ENCODE peak calls at places on chromosomes 4 and X, in eight cellular contexts. One of them, this sample, is unnamed. For H3K9me3, the result is how much of the 10 kb centered on the place peaks cover.

GRCh38 chr4:140439644-140440043 is 12.2 kb upstream of the CLGN start:
- DNase-seq in aorta: no peak
- DNase-seq in psoas muscle: no peak
- DNase-seq in stomach: no peak
- DNase-seq in adrenal gland: no peak
- DNase-seq in body of pancreas: no peak
- DNase-seq in CD8-positive, alpha-beta memory T cell: no peak
- DNase-seq in CD4-positive, CD25-positive, alpha-beta regulatory T cell: no peak
- DNase-seq in this sample: no peak

GRCh38 chr4:54063224-54063623 is 1.2 kb downstream of the CHIC2 start:
- DNase-seq in aorta: no peak
- DNase-seq in psoas muscle: no peak
- DNase-seq in stomach: no peak
- DNase-seq in adrenal gland: no peak
- DNase-seq in body of pancreas: no peak
- DNase-seq in CD8-positive, alpha-beta memory T cell: no peak
- DNase-seq in CD4-positive, CD25-positive, alpha-beta regulatory T cell: no peak
- DNase-seq in this sample: no peak

GRCh38 chr4:47187608-47188007 is 156.2 kb downstream of the GABRB1 start:
- DNase-seq in aorta: no peak
- DNase-seq in psoas muscle: no peak
- DNase-seq in stomach: no peak
- DNase-seq in adrenal gland: no peak
- DNase-seq in body of pancreas: no peak
- DNase-seq in CD8-positive, alpha-beta memory T cell: no peak
- DNase-seq in CD4-positive, CD25-positive, alpha-beta regulatory T cell: no peak
- DNase-seq in this sample: no peak

GRCh38 chr4:122412547-122412946 is 33.7 kb downstream of the ADAD1 start:
- DNase-seq in aorta: no peak
- DNase-seq in psoas muscle: no peak
- DNase-seq in stomach: no peak
- DNase-seq in adrenal gland: no peak
- DNase-seq in body of pancreas: no peak
- DNase-seq in CD8-positive, alpha-beta memory T cell: no peak
- DNase-seq in CD4-positive, CD25-positive, alpha-beta regulatory T cell: no peak
- DNase-seq in this sample: no peak

GRCh38 chr4:5341151-5341925 is 290.1 kb downstream of the STK32B start:
- DNase-seq in aorta: no peak
- DNase-seq in psoas muscle: no peak
- DNase-seq in stomach: no peak
- DNase-seq in adrenal gland: no peak
- DNase-seq in body of pancreas: no peak
- DNase-seq in CD8-positive, alpha-beta memory T cell: no peak
- DNase-seq in CD4-positive, CD25-positive, alpha-beta regulatory T cell: no peak
- DNase-seq in this sample: no peak

GRCh38 chr4:145703850-145704528 is 24.0 kb downstream of the C4orf51 start:
- DNase-seq in aorta: no peak
- DNase-seq in psoas muscle: no peak
- DNase-seq in stomach: no peak
- DNase-seq in adrenal gland: no peak
- DNase-seq in body of pancreas: no peak
- DNase-seq in CD8-positive, alpha-beta memory T cell: no peak
- DNase-seq in CD4-positive, CD25-positive, alpha-beta regulatory T cell: no peak
- DNase-seq in this sample: no peak

GRCh38 chr4:67871867-67872266 is 11.9 kb downstream of the TMPRSS11D start:
- DNase-seq in aorta: no peak
- DNase-seq in psoas muscle: no peak
- DNase-seq in stomach: no peak
- DNase-seq in adrenal gland: no peak
- DNase-seq in body of pancreas: no peak
- DNase-seq in CD8-positive, alpha-beta memory T cell: no peak
- DNase-seq in CD4-positive, CD25-positive, alpha-beta regulatory T cell: no peak
- DNase-seq in this sample: no peak

GRCh38 chr4:52979020-52979419 is 116.9 kb downstream of the RASL11B start:
- DNase-seq in aorta: no peak
- DNase-seq in psoas muscle: no peak
- DNase-seq in stomach: no peak
- DNase-seq in adrenal gland: no peak
- DNase-seq in body of pancreas: no peak
- DNase-seq in CD8-positive, alpha-beta memory T cell: no peak
- DNase-seq in CD4-positive, CD25-positive, alpha-beta regulatory T cell: no peak
- DNase-seq in this sample: no peak

GRCh38 chr4:98516042-98516440 is 142.4 kb downstream of the TSPAN5 start:
- DNase-seq in aorta: no peak
- DNase-seq in psoas muscle: no peak
- DNase-seq in stomach: no peak
- DNase-seq in adrenal gland: no peak
- DNase-seq in body of pancreas: no peak
- DNase-seq in CD8-positive, alpha-beta memory T cell: no peak
- DNase-seq in CD4-positive, CD25-positive, alpha-beta regulatory T cell: no peak
- DNase-seq in this sample: no peak

GRCh38 chrX:46574337-46574940 is 874 bp downstream of the CHST7 start:
- DNase-seq in aorta: no peak
- DNase-seq in psoas muscle: peak
- DNase-seq in stomach: no peak
- DNase-seq in adrenal gland: no peak
- DNase-seq in body of pancreas: no peak
- DNase-seq in CD8-positive, alpha-beta memory T cell: peak
- DNase-seq in CD4-positive, CD25-positive, alpha-beta regulatory T cell: peak
- DNase-seq in this sample: peak

GRCh38 chr4:159267940-159268327 is 165.1 kb downstream of the RAPGEF2 start:
- DNase-seq in aorta: no peak
- DNase-seq in psoas muscle: no peak
- DNase-seq in stomach: no peak
- DNase-seq in adrenal gland: no peak
- DNase-seq in body of pancreas: no peak
- DNase-seq in CD8-positive, alpha-beta memory T cell: no peak
- DNase-seq in CD4-positive, CD25-positive, alpha-beta regulatory T cell: no peak
- DNase-seq in this sample: no peak

GRCh38 chr4:22389240-22389871 is 126.5 kb downstream of the ADGRA3 start:
- DNase-seq in aorta: peak
- DNase-seq in psoas muscle: no peak
- DNase-seq in stomach: peak
- DNase-seq in adrenal gland: peak
- DNase-seq in body of pancreas: peak
- DNase-seq in CD8-positive, alpha-beta memory T cell: no peak
- DNase-seq in CD4-positive, CD25-positive, alpha-beta regulatory T cell: no peak
- DNase-seq in this sample: no peak

GRCh38 chr4:7159923-7160322 is 32.4 kb upstream of the SORCS2 start:
- DNase-seq in aorta: no peak
- DNase-seq in psoas muscle: no peak
- DNase-seq in stomach: no peak
- DNase-seq in adrenal gland: no peak
- DNase-seq in body of pancreas: peak
- DNase-seq in CD8-positive, alpha-beta memory T cell: no peak
- DNase-seq in CD4-positive, CD25-positive, alpha-beta regulatory T cell: no peak
- DNase-seq in this sample: no peak

GRCh38 chrX:84469226-84469625 is 33.0 kb downstream of the HDX start:
- DNase-seq in aorta: no peak
- DNase-seq in psoas muscle: no peak
- DNase-seq in stomach: no peak
- DNase-seq in adrenal gland: no peak
- DNase-seq in body of pancreas: no peak
- DNase-seq in CD8-positive, alpha-beta memory T cell: no peak
- DNase-seq in CD4-positive, CD25-positive, alpha-beta regulatory T cell: no peak
- DNase-seq in this sample: no peak

GRCh38 chrX:4656419-4656818 is 943.0 kb upstream of the PRKX start:
- DNase-seq in aorta: no peak
- DNase-seq in psoas muscle: no peak
- DNase-seq in stomach: peak
- DNase-seq in adrenal gland: no peak
- DNase-seq in body of pancreas: peak
- DNase-seq in CD8-positive, alpha-beta memory T cell: no peak
- DNase-seq in CD4-positive, CD25-positive, alpha-beta regulatory T cell: no peak
- DNase-seq in this sample: no peak

GRCh38 chr4:8304827-8305695 is 35.5 kb downstream of the HTRA3 start:
- DNase-seq in aorta: peak
- DNase-seq in psoas muscle: no peak
- DNase-seq in stomach: no peak
- DNase-seq in adrenal gland: no peak
- DNase-seq in body of pancreas: no peak
- DNase-seq in CD8-positive, alpha-beta memory T cell: no peak
- DNase-seq in CD4-positive, CD25-positive, alpha-beta regulatory T cell: no peak
- DNase-seq in this sample: no peak

GRCh38 chrX:14032383-14032782 is 2.7 kb upstream of the GEMIN8 start:
- DNase-seq in aorta: no peak
- DNase-seq in psoas muscle: no peak
- DNase-seq in stomach: peak
- DNase-seq in adrenal gland: peak
- DNase-seq in body of pancreas: peak
- DNase-seq in CD8-positive, alpha-beta memory T cell: peak
- DNase-seq in CD4-positive, CD25-positive, alpha-beta regulatory T cell: peak
- DNase-seq in this sample: peak

GRCh38 chrX:11429543-11430085 is 136.4 kb downstream of the AMELX start:
- DNase-seq in aorta: no peak
- DNase-seq in psoas muscle: no peak
- DNase-seq in stomach: no peak
- DNase-seq in adrenal gland: no peak
- DNase-seq in body of pancreas: no peak
- DNase-seq in CD8-positive, alpha-beta memory T cell: no peak
- DNase-seq in CD4-positive, CD25-positive, alpha-beta regulatory T cell: no peak
- DNase-seq in this sample: no peak

GRCh38 chr4:721261-722171 is 15.9 kb downstream of the PCGF3 start:
- DNase-seq in aorta: no peak
- DNase-seq in psoas muscle: no peak
- DNase-seq in stomach: no peak
- DNase-seq in adrenal gland: peak
- DNase-seq in body of pancreas: no peak
- DNase-seq in CD8-positive, alpha-beta memory T cell: no peak
- DNase-seq in CD4-positive, CD25-positive, alpha-beta regulatory T cell: no peak
- DNase-seq in this sample: no peak

GRCh38 chr4:48698029-48698901 is 81.8 kb downstream of the FRYL start:
- DNase-seq in aorta: no peak
- DNase-seq in psoas muscle: peak
- DNase-seq in stomach: peak
- DNase-seq in adrenal gland: peak
- DNase-seq in body of pancreas: peak
- DNase-seq in CD8-positive, alpha-beta memory T cell: no peak
- DNase-seq in CD4-positive, CD25-positive, alpha-beta regulatory T cell: no peak
- DNase-seq in this sample: no peak

GRCh38 chr4:2811830-2812599 is 19.1 kb downstream of the SH3BP2 start:
- DNase-seq in aorta: peak
- DNase-seq in psoas muscle: peak
- DNase-seq in stomach: peak
- DNase-seq in adrenal gland: peak
- DNase-seq in body of pancreas: no peak
- DNase-seq in CD8-positive, alpha-beta memory T cell: peak
- DNase-seq in CD4-positive, CD25-positive, alpha-beta regulatory T cell: peak
- DNase-seq in this sample: peak

GRCh38 chrX:132257116-132257515 is 37.9 kb upstream of the RAP2C start:
- DNase-seq in aorta: no peak
- DNase-seq in psoas muscle: no peak
- DNase-seq in stomach: no peak
- DNase-seq in adrenal gland: no peak
- DNase-seq in body of pancreas: no peak
- DNase-seq in CD8-positive, alpha-beta memory T cell: no peak
- DNase-seq in CD4-positive, CD25-positive, alpha-beta regulatory T cell: no peak
- DNase-seq in this sample: no peak

GRCh38 chr4:183335369-183335940 is 13.2 kb upstream of the CLDN24 start:
- DNase-seq in aorta: no peak
- DNase-seq in psoas muscle: no peak
- DNase-seq in stomach: peak
- DNase-seq in adrenal gland: no peak
- DNase-seq in body of pancreas: no peak
- DNase-seq in CD8-positive, alpha-beta memory T cell: no peak
- DNase-seq in CD4-positive, CD25-positive, alpha-beta regulatory T cell: no peak
- DNase-seq in this sample: no peak

GRCh38 chr4:156578713-156579112 is 392.9 kb downstream of the PDGFC start:
- DNase-seq in aorta: no peak
- DNase-seq in psoas muscle: no peak
- DNase-seq in stomach: no peak
- DNase-seq in adrenal gland: no peak
- DNase-seq in body of pancreas: no peak
- DNase-seq in CD8-positive, alpha-beta memory T cell: no peak
- DNase-seq in CD4-positive, CD25-positive, alpha-beta regulatory T cell: no peak
- DNase-seq in this sample: no peak

GRCh38 chr4:4577359-4577875 is 35.6 kb upstream of the STX18 start:
- DNase-seq in aorta: no peak
- DNase-seq in psoas muscle: no peak
- DNase-seq in stomach: no peak
- DNase-seq in adrenal gland: no peak
- DNase-seq in body of pancreas: no peak
- DNase-seq in CD8-positive, alpha-beta memory T cell: no peak
- DNase-seq in CD4-positive, CD25-positive, alpha-beta regulatory T cell: no peak
- DNase-seq in this sample: no peak

GRCh38 chr4:173909294-173909693 is 374.2 kb downstream of the FBXO8 start:
- DNase-seq in aorta: no peak
- DNase-seq in psoas muscle: no peak
- DNase-seq in stomach: no peak
- DNase-seq in adrenal gland: no peak
- DNase-seq in body of pancreas: no peak
- DNase-seq in CD8-positive, alpha-beta memory T cell: no peak
- DNase-seq in CD4-positive, CD25-positive, alpha-beta regulatory T cell: no peak
- DNase-seq in this sample: no peak
- H3K27ac ChIP-seq in aorta: no peak
- H3K27ac ChIP-seq in psoas muscle: no peak
- H3K27ac ChIP-seq in stomach: no peak
- H3K27ac ChIP-seq in adrenal gland: no peak
- H3K27ac ChIP-seq in body of pancreas: no peak
- H3K27ac ChIP-seq in CD8-positive, alpha-beta memory T cell: no peak
- H3K27ac ChIP-seq in CD4-positive, CD25-positive, alpha-beta regulatory T cell: no peak
- H3K27ac ChIP-seq in this sample: no peak

DNA sequence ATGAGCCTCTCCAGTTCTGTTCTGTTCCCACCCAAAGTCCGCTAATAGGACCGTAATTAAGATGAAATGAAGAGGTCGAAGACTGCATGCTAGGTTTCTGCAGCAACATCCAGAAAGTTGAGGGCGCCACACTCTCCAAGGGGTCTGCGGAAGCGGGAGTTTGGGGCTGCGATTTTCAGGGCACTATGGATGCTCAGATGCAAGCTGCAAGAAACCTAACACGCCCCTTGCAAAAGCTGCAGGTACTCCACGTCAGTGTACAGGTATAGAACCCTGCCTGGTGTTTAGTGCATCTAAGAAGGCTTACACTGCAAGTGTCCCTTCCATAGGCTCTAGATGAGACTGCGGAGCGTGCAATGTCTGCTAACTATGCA is 61.4 kb downstream of the RHOXF2B start:
- DNase-seq in aorta: no peak
- DNase-seq in psoas muscle: no peak
- DNase-seq in stomach: no peak
- DNase-seq in adrenal gland: no peak
- DNase-seq in body of pancreas: no peak
- DNase-seq in CD8-positive, alpha-beta memory T cell: no peak
- DNase-seq in CD4-positive, CD25-positive, alpha-beta regulatory T cell: no peak
- DNase-seq in this sample: no peak
- H3K4me3 ChIP-seq in aorta: no peak
- H3K4me3 ChIP-seq in psoas muscle: peak
- H3K4me3 ChIP-seq in stomach: no peak
- H3K4me3 ChIP-seq in adrenal gland: no peak
- H3K4me3 ChIP-seq in body of pancreas: no peak
- H3K4me3 ChIP-seq in CD8-positive, alpha-beta memory T cell: no peak
- H3K4me3 ChIP-seq in CD4-positive, CD25-positive, alpha-beta regulatory T cell: no peak
- H3K4me3 ChIP-seq in this sample: peak

GRCh38 chrX:79369871-79370270 is 2.7 kb upstream of the ITM2A start:
- DNase-seq in aorta: no peak
- DNase-seq in psoas muscle: no peak
- DNase-seq in stomach: no peak
- DNase-seq in adrenal gland: no peak
- DNase-seq in body of pancreas: no peak
- DNase-seq in CD8-positive, alpha-beta memory T cell: no peak
- DNase-seq in CD4-positive, CD25-positive, alpha-beta regulatory T cell: no peak
- DNase-seq in this sample: no peak
- H3K9me3 ChIP-seq in aorta: under half
- H3K9me3 ChIP-seq in psoas muscle: under half
- H3K9me3 ChIP-seq in stomach: under half
- H3K9me3 ChIP-seq in adrenal gland: under half
- H3K9me3 ChIP-seq in body of pancreas: under half
- H3K9me3 ChIP-seq in CD8-positive, alpha-beta memory T cell: under half
- H3K9me3 ChIP-seq in CD4-positive, CD25-positive, alpha-beta regulatory T cell: under half
- H3K9me3 ChIP-seq in this sample: under half

GRCh38 chr4:107997001-107997788 is 7.5 kb downstream of the HADH start:
- DNase-seq in aorta: no peak
- DNase-seq in psoas muscle: no peak
- DNase-seq in stomach: no peak
- DNase-seq in adrenal gland: peak
- DNase-seq in body of pancreas: no peak
- DNase-seq in CD8-positive, alpha-beta memory T cell: no peak
- DNase-seq in CD4-positive, CD25-positive, alpha-beta regulatory T cell: no peak
- DNase-seq in this sample: no peak
- H3K27ac ChIP-seq in aorta: peak
- H3K27ac ChIP-seq in psoas muscle: peak
- H3K27ac ChIP-seq in stomach: peak
- H3K27ac ChIP-seq in adrenal gland: peak
- H3K27ac ChIP-seq in body of pancreas: no peak
- H3K27ac ChIP-seq in CD8-positive, alpha-beta memory T cell: no peak
- H3K27ac ChIP-seq in CD4-positive, CD25-positive, alpha-beta regulatory T cell: no peak
- H3K27ac ChIP-seq in this sample: no peak